ENCODE peak calls at places on chromosome 11, in eight cellular contexts. X is psoas muscle, J is progenitor cell of endocrine pancreas, M is endothelial cell, B is B cell, R is body of pancreas, Q is kidney epithelial cell, D is heart right ventricle. Z is an unnamed sample.

GRCh38 chr11:42552786-42553185 is 759.0 kb upstream of the API5 start:
- DNase-seq in D (no peak), J (no peak), B (no peak), Q (no peak), R (peak), M (no peak), X (no peak), Z (no peak)

GRCh38 chr11:91946397-91947090 is 278.1 kb upstream of the FAT3 start:
- DNase-seq in J (no peak), D (no peak), X (no peak), R (no peak), B (no peak), Q (no peak), M (no peak), Z (no peak)

GRCh38 chr11:58060939-58061672 is 30.4 kb downstream of the OR6Q1 start:
- DNase-seq in X (no peak), R (no peak), J (no peak), M (no peak), D (no peak), B (no peak), Q (no peak), Z (no peak)

GRCh38 chr11:6438979-6439571 is 1.7 kb downstream of the HPX start:
- DNase-seq in D (peak), J (peak), B (no peak), X (no peak), R (peak), Q (no peak), M (peak), Z (no peak)

GRCh38 chr11:27390318-27390958 is 27.4 kb upstream of the CCDC34 start:
- DNase-seq in J (no peak), Q (no peak), B (no peak), R (no peak), M (no peak), D (no peak), X (no peak), Z (no peak)

GRCh38 chr11:27720277-27720830 is 20.1 kb upstream of the BDNF start:
- DNase-seq in X (no peak), M (peak), Q (no peak), J (peak), R (peak), B (no peak), D (peak), Z (no peak)

GRCh38 chr11:4185561-4185960 is 91.0 kb downstream of the RRM1 start:
- DNase-seq in J (no peak), R (no peak), X (no peak), D (no peak), Q (no peak), M (no peak), B (no peak), Z (no peak)

GRCh38 chr11:128774593-128774992 is 80.7 kb downstream of the FLI1 start:
- DNase-seq in M (no peak), B (no peak), D (no peak), J (no peak), Q (no peak), X (no peak), R (no peak), Z (no peak)

GRCh38 chr11:130178441-130178971 is 18.9 kb downstream of the ST14 start:
- DNase-seq in B (no peak), R (no peak), Q (no peak), M (no peak), X (no peak), D (peak), J (no peak), Z (no peak)

GRCh38 chr11:83147895-83148294 is 9.0 kb upstream of the PCF11 start:
- DNase-seq in Q (no peak), B (no peak), R (no peak), M (no peak), D (no peak), J (no peak), X (no peak), Z (no peak)

GRCh38 chr11:123253223-123253622 is 58.2 kb upstream of the CLMP start:
- DNase-seq in X (no peak), B (no peak), J (no peak), Q (no peak), D (no peak), R (no peak), M (no peak), Z (no peak)

GRCh38 chr11:125364085-125364822 is 131.8 kb downstream of the FEZ1 start:
- DNase-seq in D (no peak), R (no peak), J (no peak), Q (no peak), M (no peak), X (no peak), B (no peak), Z (no peak)

GRCh38 chr11:78472905-78473304 is 55.3 kb upstream of the GAB2 start:
- DNase-seq in R (no peak), J (no peak), Q (no peak), M (no peak), D (no peak), X (no peak), B (no peak), Z (no peak)

GRCh38 chr11:43397251-43397650 is 38.5 kb downstream of the TTC17 start:
- DNase-seq in R (no peak), M (no peak), X (no peak), B (no peak), Q (no peak), J (no peak), D (no peak), Z (no peak)

GRCh38 chr11:73359930-73360742 is 16.1 kb upstream of the RELT start:
- DNase-seq in B (peak), M (peak), X (peak), J (no peak), D (no peak), Q (no peak), R (no peak), Z (no peak)

GRCh38 chr11:120027546-120028180 is 110.2 kb downstream of the TRIM29 start:
- DNase-seq in R (no peak), B (no peak), D (no peak), Q (no peak), X (no peak), M (no peak), J (no peak), Z (no peak)

GRCh38 chr11:123054301-123055065 is 7.5 kb downstream of the HSPA8 start:
- DNase-seq in B (peak), M (peak), R (peak), Q (no peak), X (no peak), J (no peak), D (peak), Z (no peak)

GRCh38 chr11:62242021-62242420 is at the start of gene SCGB1D2:
- DNase-seq in J (no peak), R (peak), D (peak), Q (no peak), M (no peak), B (no peak), X (peak), Z (peak)

GRCh38 chr11:114605370-114605769 is 9.8 kb upstream of the NXPE4 start:
- DNase-seq in M (no peak), X (no peak), R (no peak), D (no peak), Q (no peak), J (no peak), B (no peak), Z (no peak)

GRCh38 chr11:12045914-12046635 is 37.6 kb upstream of the DKK3 start:
- DNase-seq in B (no peak), D (no peak), M (no peak), J (no peak), Q (no peak), X (no peak), R (no peak), Z (no peak)

GRCh38 chr11:62615521-62615920 is 2.5 kb downstream of the ROM1 start:
- DNase-seq in Q (no peak), J (no peak), X (no peak), B (no peak), M (no peak), D (no peak), R (no peak), Z (no peak)

GRCh38 chr11:110801328-110801727 is 89.1 kb upstream of the ARHGAP20 start:
- DNase-seq in D (no peak), Q (no peak), B (no peak), R (no peak), J (no peak), X (no peak), M (no peak), Z (no peak)

GRCh38 chr11:13637125-13638119 is 31.0 kb upstream of the FAR1 start:
- DNase-seq in M (no peak), R (no peak), Q (no peak), D (no peak), J (no peak), B (no peak), X (no peak), Z (no peak)

GRCh38 chr11:87529486-87529885 is 491.8 kb downstream of the TMEM135 start:
- DNase-seq in R (no peak), X (no peak), B (no peak), Q (no peak), J (no peak), D (no peak), M (no peak), Z (no peak)

GRCh38 chr11:19284881-19285280 is 44.1 kb upstream of the E2F8 start:
- DNase-seq in X (no peak), J (no peak), B (no peak), R (no peak), Q (no peak), M (no peak), D (no peak), Z (no peak)

GRCh38 chr11:66561178-66561974 is 7.0 kb downstream of the CTSF start:
- DNase-seq in B (no peak), R (no peak), J (no peak), M (no peak), Q (no peak), D (no peak), X (no peak), Z (no peak)

GRCh38 chr11:7575841-7576451 is 62.1 kb downstream of the PPFIBP2 start:
- DNase-seq in M (no peak), J (no peak), R (peak), B (no peak), D (no peak), Q (no peak), X (no peak), Z (no peak)

GRCh38 chr11:71562120-71562519 is 3.2 kb upstream of the KRTAP5-10 start:
- DNase-seq in X (no peak), M (no peak), Q (no peak), D (no peak), B (no peak), R (no peak), J (no peak), Z (no peak)

GRCh38 chr11:69157156-69157821 is 1.6 kb downstream of the SMIM38 start:
- DNase-seq in Q (no peak), D (peak), M (no peak), R (peak), B (no peak), X (peak), J (peak), Z (no peak)

GRCh38 chr11:11025087-11025486 is 167.2 kb upstream of the ZBED5 start:
- DNase-seq in R (no peak), B (no peak), M (no peak), Q (no peak), D (no peak), X (no peak), J (no peak), Z (no peak)

GRCh38 chr11:114075891-114076441 is 16.5 kb downstream of the ZBTB16 start:
- DNase-seq in X (peak), R (no peak), J (peak), D (peak), Q (no peak), B (peak), M (peak), Z (no peak)

GRCh38 chr11:92687724-92688123 is 281.7 kb upstream of the MTNR1B start:
- DNase-seq in M (no peak), D (no peak), B (no peak), J (no peak), R (no peak), X (no peak), Q (no peak), Z (no peak)

GRCh38 chr11:3119141-3119821 is 45.8 kb downstream of the OSBPL5 start:
- DNase-seq in Q (no peak), M (no peak), X (no peak), B (no peak), D (no peak), J (peak), R (no peak), Z (no peak)

GRCh38 chr11:27621440-27622161 is 78.7 kb downstream of the BDNF start:
- DNase-seq in J (no peak), Q (no peak), M (no peak), D (peak), R (no peak), B (no peak), X (no peak), Z (no peak)

GRCh38 chr11:78138281-78138680 is 1.1 kb downstream of the ALG8 start:
- DNase-seq in M (no peak), J (no peak), R (no peak), D (no peak), B (no peak), Q (no peak), X (no peak), Z (no peak)

GRCh38 chr11:116240661-116241060 is 532.1 kb downstream of the BUD13 start:
- DNase-seq in R (no peak), J (no peak), M (no peak), X (no peak), D (peak), Q (no peak), B (no peak), Z (no peak)

GRCh38 chr11:17528181-17528691 is 16.0 kb downstream of the USH1C start:
- DNase-seq in M (peak), Q (no peak), B (peak), R (peak), X (peak), J (peak), D (peak), Z (no peak)

GRCh38 chr11:6405039-6405667 is 13.7 kb downstream of the APBB1 start:
- DNase-seq in Q (no peak), X (no peak), M (no peak), B (no peak), D (no peak), J (no peak), R (peak), Z (no peak)

GRCh38 chr11:113632981-113633380 is 73.1 kb downstream of the TMPRSS5 start:
- DNase-seq in X (no peak), D (no peak), Q (no peak), J (no peak), B (no peak), M (no peak), R (no peak), Z (no peak)

GRCh38 chr11:60899021-60899936 is 7.1 kb downstream of the PRPF19 start:
- DNase-seq in D (no peak), X (no peak), Q (no peak), J (no peak), R (peak), M (peak), B (peak), Z (no peak)
- TF ChIP-seq CTCF in D (peak), X (peak), Q (peak), J (peak), R (peak), M (peak), B (peak), Z (peak)

DNA sequence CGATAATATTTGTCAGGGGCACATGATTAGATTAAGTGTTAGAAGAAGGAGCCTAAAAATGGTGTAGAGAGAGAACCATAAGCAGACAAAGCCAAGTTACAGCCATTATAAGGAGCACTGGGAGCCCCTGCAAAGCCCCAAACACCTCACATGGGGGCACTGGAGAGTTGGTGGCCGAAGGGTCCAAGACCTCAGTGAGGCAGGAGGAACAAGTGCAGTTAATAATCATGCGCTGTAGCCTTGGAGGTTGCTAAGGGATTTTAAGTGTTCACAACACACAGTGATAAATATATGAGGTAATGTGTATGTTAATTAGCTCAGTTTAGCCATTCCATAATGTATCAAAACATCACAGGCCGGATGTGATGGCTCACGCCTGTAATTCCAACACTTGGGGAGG is 54.4 kb upstream of the JAM3 start:
- DNase-seq in J (no peak), X (no peak), B (no peak), Q (no peak), M (peak), R (no peak), D (peak), Z (no peak)
- TF ChIP-seq CTCF in J (peak), X (no peak), B (no peak), Q (peak), M (no peak), R (peak), D (peak), Z (peak)

GRCh38 chr11:101390539-101390938 is 193.3 kb downstream of the TRPC6 start:
- DNase-seq in M (no peak), R (no peak), X (no peak), J (no peak), B (no peak), Q (no peak), D (no peak), Z (no peak)
- TF ChIP-seq CTCF in M (peak), R (peak), X (no peak), J (peak), B (no peak), Q (peak), D (no peak), Z (peak)

GRCh38 chr11:64918056-64918455 is 1.0 kb upstream of the ATG2A start:
- DNase-seq in Q (no peak), J (no peak), D (no peak), X (no peak), M (no peak), R (no peak), B (no peak), Z (no peak)
- TF ChIP-seq CTCF in Q (peak), J (peak), D (no peak), X (no peak), M (no peak), R (no peak), B (no peak), Z (peak)

GRCh38 chr11:133541331-133542095 is 9.2 kb upstream of the OPCML start:
- DNase-seq in B (no peak), X (no peak), M (peak), D (no peak), Q (no peak), R (no peak), J (no peak), Z (no peak)
- TF ChIP-seq CTCF in B (no peak), X (no peak), M (peak), D (no peak), Q (no peak), R (no peak), J (peak), Z (no peak)

DNA sequence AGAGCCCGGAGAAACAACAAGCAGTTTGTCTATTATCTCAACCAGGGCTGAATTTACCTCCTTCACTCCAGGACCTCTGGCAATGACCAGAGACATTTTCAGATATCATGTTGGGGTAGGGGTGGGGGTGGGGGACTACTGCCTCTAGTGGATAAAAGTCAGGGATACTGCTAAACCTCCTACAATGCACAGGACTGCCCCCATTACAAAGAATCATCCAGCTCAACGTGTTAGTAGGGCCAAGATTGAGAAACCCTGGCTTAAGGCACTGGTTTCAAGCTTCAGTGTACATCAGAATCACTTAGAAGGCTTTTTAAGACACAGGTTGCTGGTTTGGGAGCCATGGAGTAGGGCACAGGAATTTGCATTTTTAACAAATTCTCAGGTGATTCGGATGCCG is 124.0 kb downstream of the APIP start:
- DNase-seq in Q (no peak), M (no peak), D (no peak), R (no peak), X (no peak), B (no peak), J (no peak), Z (no peak)
- TF ChIP-seq CTCF in Q (no peak), M (no peak), D (no peak), R (no peak), X (no peak), B (no peak), J (peak), Z (no peak)

Z was measured in epithelial cell of proximal tubule.